ENCODE peak calls at places on chromosome 11, in nine cellular contexts. One of them, this sample, is unnamed.

GRCh38 chr11:111445586-111445985 is 66.5 kb upstream of the POU2AF1 start:
- DNase-seq in upper lobe of right lung: no peak
- DNase-seq in lower lobe of right lung: no peak
- DNase-seq in thoracic aorta: no peak
- DNase-seq in pancreas: no peak
- DNase-seq in HFFc6: peak; percentile 29
- DNase-seq in nephron progenitor cell: no peak
- DNase-seq in GM12864: no peak
- DNase-seq in colonic mucosa: no peak
- DNase-seq in this sample: no peak

GRCh38 chr11:76226626-76227025 is 20.3 kb upstream of the WNT11 start:
- DNase-seq in upper lobe of right lung: no peak
- DNase-seq in lower lobe of right lung: no peak
- DNase-seq in thoracic aorta: no peak
- DNase-seq in pancreas: no peak
- DNase-seq in HFFc6: no peak
- DNase-seq in nephron progenitor cell: no peak
- DNase-seq in GM12864: no peak
- DNase-seq in colonic mucosa: no peak
- DNase-seq in this sample: no peak

GRCh38 chr11:810040-810567 is 337 bp downstream of the RPLP2 start:
- DNase-seq in upper lobe of right lung: no peak
- DNase-seq in lower lobe of right lung: no peak
- DNase-seq in thoracic aorta: no peak
- DNase-seq in pancreas: no peak
- DNase-seq in HFFc6: no peak
- DNase-seq in nephron progenitor cell: no peak
- DNase-seq in GM12864: no peak
- DNase-seq in colonic mucosa: no peak
- DNase-seq in this sample: no peak

GRCh38 chr11:77003954-77004353 is 30.2 kb upstream of the B3GNT6 start:
- DNase-seq in upper lobe of right lung: no peak
- DNase-seq in lower lobe of right lung: no peak
- DNase-seq in thoracic aorta: no peak
- DNase-seq in pancreas: no peak
- DNase-seq in HFFc6: no peak
- DNase-seq in nephron progenitor cell: no peak
- DNase-seq in GM12864: no peak
- DNase-seq in colonic mucosa: no peak
- DNase-seq in this sample: no peak

GRCh38 chr11:46800177-46800576 is 45.9 kb downstream of the CKAP5 start:
- DNase-seq in upper lobe of right lung: no peak
- DNase-seq in lower lobe of right lung: no peak
- DNase-seq in thoracic aorta: no peak
- DNase-seq in pancreas: no peak
- DNase-seq in HFFc6: no peak
- DNase-seq in nephron progenitor cell: no peak
- DNase-seq in GM12864: no peak
- DNase-seq in colonic mucosa: no peak
- DNase-seq in this sample: no peak

GRCh38 chr11:117427356-117427874 is 99.8 kb downstream of the CEP164 start:
- DNase-seq in upper lobe of right lung: no peak
- DNase-seq in lower lobe of right lung: no peak
- DNase-seq in thoracic aorta: no peak
- DNase-seq in pancreas: no peak
- DNase-seq in HFFc6: no peak
- DNase-seq in nephron progenitor cell: no peak
- DNase-seq in GM12864: no peak
- DNase-seq in colonic mucosa: no peak
- DNase-seq in this sample: no peak

GRCh38 chr11:19892387-19892786 is 179.8 kb downstream of the NAV2 start:
- DNase-seq in upper lobe of right lung: no peak
- DNase-seq in lower lobe of right lung: no peak
- DNase-seq in thoracic aorta: no peak
- DNase-seq in pancreas: no peak
- DNase-seq in HFFc6: no peak
- DNase-seq in nephron progenitor cell: no peak
- DNase-seq in GM12864: no peak
- DNase-seq in colonic mucosa: no peak
- DNase-seq in this sample: no peak

GRCh38 chr11:57399221-57399620 is 8.8 kb upstream of the PRG2 start:
- DNase-seq in upper lobe of right lung: no peak
- DNase-seq in lower lobe of right lung: no peak
- DNase-seq in thoracic aorta: no peak
- DNase-seq in pancreas: no peak
- DNase-seq in HFFc6: no peak
- DNase-seq in nephron progenitor cell: no peak
- DNase-seq in GM12864: no peak
- DNase-seq in colonic mucosa: no peak
- DNase-seq in this sample: no peak

GRCh38 chr11:122197055-122197987 is 81.3 kb upstream of the BLID start:
- DNase-seq in upper lobe of right lung: no peak
- DNase-seq in lower lobe of right lung: no peak
- DNase-seq in thoracic aorta: peak; percentile 86
- DNase-seq in pancreas: no peak
- DNase-seq in HFFc6: peak; percentile 99
- DNase-seq in nephron progenitor cell: no peak
- DNase-seq in GM12864: no peak
- DNase-seq in colonic mucosa: no peak
- DNase-seq in this sample: no peak

GRCh38 chr11:71112990-71113389 is 139.4 kb downstream of the SHANK2 start:
- DNase-seq in upper lobe of right lung: no peak
- DNase-seq in lower lobe of right lung: no peak
- DNase-seq in thoracic aorta: no peak
- DNase-seq in pancreas: no peak
- DNase-seq in HFFc6: no peak
- DNase-seq in nephron progenitor cell: no peak
- DNase-seq in GM12864: no peak
- DNase-seq in colonic mucosa: no peak
- DNase-seq in this sample: no peak

GRCh38 chr11:76602431-76602861 is 68.1 kb downstream of the LRRC32 start:
- DNase-seq in upper lobe of right lung: no peak
- DNase-seq in lower lobe of right lung: no peak
- DNase-seq in thoracic aorta: no peak
- DNase-seq in pancreas: no peak
- DNase-seq in HFFc6: no peak
- DNase-seq in nephron progenitor cell: no peak
- DNase-seq in GM12864: no peak
- DNase-seq in colonic mucosa: peak; percentile 87
- DNase-seq in this sample: no peak

GRCh38 chr11:94749367-94749766 is 18.8 kb upstream of the AMOTL1 start:
- DNase-seq in upper lobe of right lung: no peak
- DNase-seq in lower lobe of right lung: no peak
- DNase-seq in thoracic aorta: no peak
- DNase-seq in pancreas: no peak
- DNase-seq in HFFc6: peak; percentile 82
- DNase-seq in nephron progenitor cell: no peak
- DNase-seq in GM12864: no peak
- DNase-seq in colonic mucosa: no peak
- DNase-seq in this sample: no peak

GRCh38 chr11:123475478-123475877 is 45.4 kb downstream of the GRAMD1B start:
- DNase-seq in upper lobe of right lung: no peak
- DNase-seq in lower lobe of right lung: no peak
- DNase-seq in thoracic aorta: no peak
- DNase-seq in pancreas: no peak
- DNase-seq in HFFc6: peak; percentile 54
- DNase-seq in nephron progenitor cell: peak; percentile 16
- DNase-seq in GM12864: no peak
- DNase-seq in colonic mucosa: no peak
- DNase-seq in this sample: no peak
- TF ChIP-seq CTCF in upper lobe of right lung: no peak
- TF ChIP-seq CTCF in lower lobe of right lung: no peak
- TF ChIP-seq CTCF in thoracic aorta: no peak
- TF ChIP-seq CTCF in pancreas: no peak
- TF ChIP-seq CTCF in HFFc6: peak; percentile 73
- TF ChIP-seq CTCF in nephron progenitor cell: peak; percentile 30
- TF ChIP-seq CTCF in GM12864: peak; percentile 22
- TF ChIP-seq CTCF in colonic mucosa: no peak
- TF ChIP-seq CTCF in this sample: no peak

DNA sequence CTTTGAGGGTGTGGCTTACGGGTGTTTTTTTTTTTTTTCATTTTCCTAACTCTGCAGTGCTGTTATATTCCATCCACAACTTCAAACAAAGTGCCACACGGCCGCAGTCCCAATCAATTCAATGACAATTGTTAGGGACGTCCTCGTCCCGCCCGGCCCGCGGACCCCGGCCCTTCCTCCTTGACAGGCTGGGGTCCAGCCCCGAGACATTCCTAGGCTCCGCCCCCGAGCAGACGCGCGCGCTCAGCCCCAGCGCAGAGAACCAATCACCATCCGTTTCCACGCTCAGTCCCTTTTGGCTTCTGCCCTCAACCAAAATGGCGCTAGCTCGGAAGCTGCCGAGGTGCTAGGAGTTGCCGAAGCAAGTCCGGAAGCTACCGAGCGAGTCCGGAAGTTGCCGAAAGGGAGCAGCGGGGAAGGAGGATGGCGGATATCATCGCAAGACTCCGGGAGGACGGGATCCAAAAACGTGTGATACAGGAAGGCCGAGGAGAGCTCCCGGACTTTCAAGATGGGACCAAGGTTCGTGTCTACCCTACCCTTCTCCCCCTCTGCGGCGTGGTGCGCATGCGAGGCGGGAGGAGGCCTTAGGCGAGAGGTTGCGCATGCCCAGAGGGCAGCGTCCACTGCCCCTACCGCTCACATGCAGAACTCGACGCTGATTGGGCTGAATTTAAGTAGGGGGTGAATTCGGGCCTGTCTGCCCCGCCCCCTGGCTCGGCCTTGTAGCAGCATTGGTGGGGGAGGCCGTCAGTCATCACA is at the start of gene AIP:
- DNase-seq in upper lobe of right lung: peak; percentile 97
- DNase-seq in lower lobe of right lung: peak; percentile 97
- DNase-seq in thoracic aorta: peak; percentile 92
- DNase-seq in pancreas: peak; percentile 99
- DNase-seq in HFFc6: peak; percentile 97
- DNase-seq in nephron progenitor cell: peak; percentile 99
- DNase-seq in GM12864: peak; percentile 97
- DNase-seq in colonic mucosa: peak; percentile 99
- DNase-seq in this sample: peak; percentile 94
- TF ChIP-seq CTCF in upper lobe of right lung: peak; percentile 33
- TF ChIP-seq CTCF in lower lobe of right lung: peak; percentile 32
- TF ChIP-seq CTCF in thoracic aorta: no peak
- TF ChIP-seq CTCF in pancreas: no peak
- TF ChIP-seq CTCF in HFFc6: peak; percentile 52
- TF ChIP-seq CTCF in nephron progenitor cell: no peak
- TF ChIP-seq CTCF in GM12864: no peak
- TF ChIP-seq CTCF in colonic mucosa: no peak
- TF ChIP-seq CTCF in this sample: no peak

GRCh38 chr11:26780686-26781085 is 58.8 kb upstream of the SLC5A12 start:
- DNase-seq in upper lobe of right lung: no peak
- DNase-seq in lower lobe of right lung: no peak
- DNase-seq in thoracic aorta: no peak
- DNase-seq in pancreas: no peak
- DNase-seq in HFFc6: peak; percentile 9
- DNase-seq in nephron progenitor cell: no peak
- DNase-seq in GM12864: no peak
- DNase-seq in colonic mucosa: no peak
- DNase-seq in this sample: no peak
- TF ChIP-seq CTCF in upper lobe of right lung: no peak
- TF ChIP-seq CTCF in lower lobe of right lung: no peak
- TF ChIP-seq CTCF in thoracic aorta: no peak
- TF ChIP-seq CTCF in pancreas: no peak
- TF ChIP-seq CTCF in HFFc6: no peak
- TF ChIP-seq CTCF in nephron progenitor cell: no peak
- TF ChIP-seq CTCF in GM12864: no peak
- TF ChIP-seq CTCF in colonic mucosa: no peak
- TF ChIP-seq CTCF in this sample: no peak

GRCh38 chr11:65744699-65745042 is 24.1 kb upstream of the RNASEH2C start:
- DNase-seq in upper lobe of right lung: no peak
- DNase-seq in lower lobe of right lung: no peak
- DNase-seq in thoracic aorta: no peak
- DNase-seq in pancreas: no peak
- DNase-seq in HFFc6: no peak
- DNase-seq in nephron progenitor cell: no peak
- DNase-seq in GM12864: no peak
- DNase-seq in colonic mucosa: no peak
- DNase-seq in this sample: no peak
- TF ChIP-seq CTCF in upper lobe of right lung: no peak
- TF ChIP-seq CTCF in lower lobe of right lung: no peak
- TF ChIP-seq CTCF in thoracic aorta: no peak
- TF ChIP-seq CTCF in pancreas: no peak
- TF ChIP-seq CTCF in HFFc6: no peak
- TF ChIP-seq CTCF in nephron progenitor cell: no peak
- TF ChIP-seq CTCF in GM12864: no peak
- TF ChIP-seq CTCF in colonic mucosa: no peak
- TF ChIP-seq CTCF in this sample: no peak

GRCh38 chr11:95898782-95899181 is 25.1 kb downstream of the MTMR2 start:
- DNase-seq in upper lobe of right lung: no peak
- DNase-seq in lower lobe of right lung: no peak
- DNase-seq in thoracic aorta: no peak
- DNase-seq in pancreas: no peak
- DNase-seq in HFFc6: no peak
- DNase-seq in nephron progenitor cell: no peak
- DNase-seq in GM12864: no peak
- DNase-seq in colonic mucosa: no peak
- DNase-seq in this sample: no peak
- TF ChIP-seq CTCF in upper lobe of right lung: no peak
- TF ChIP-seq CTCF in lower lobe of right lung: no peak
- TF ChIP-seq CTCF in thoracic aorta: no peak
- TF ChIP-seq CTCF in pancreas: no peak
- TF ChIP-seq CTCF in HFFc6: no peak
- TF ChIP-seq CTCF in nephron progenitor cell: no peak
- TF ChIP-seq CTCF in GM12864: no peak
- TF ChIP-seq CTCF in colonic mucosa: no peak
- TF ChIP-seq CTCF in this sample: no peak

DNA sequence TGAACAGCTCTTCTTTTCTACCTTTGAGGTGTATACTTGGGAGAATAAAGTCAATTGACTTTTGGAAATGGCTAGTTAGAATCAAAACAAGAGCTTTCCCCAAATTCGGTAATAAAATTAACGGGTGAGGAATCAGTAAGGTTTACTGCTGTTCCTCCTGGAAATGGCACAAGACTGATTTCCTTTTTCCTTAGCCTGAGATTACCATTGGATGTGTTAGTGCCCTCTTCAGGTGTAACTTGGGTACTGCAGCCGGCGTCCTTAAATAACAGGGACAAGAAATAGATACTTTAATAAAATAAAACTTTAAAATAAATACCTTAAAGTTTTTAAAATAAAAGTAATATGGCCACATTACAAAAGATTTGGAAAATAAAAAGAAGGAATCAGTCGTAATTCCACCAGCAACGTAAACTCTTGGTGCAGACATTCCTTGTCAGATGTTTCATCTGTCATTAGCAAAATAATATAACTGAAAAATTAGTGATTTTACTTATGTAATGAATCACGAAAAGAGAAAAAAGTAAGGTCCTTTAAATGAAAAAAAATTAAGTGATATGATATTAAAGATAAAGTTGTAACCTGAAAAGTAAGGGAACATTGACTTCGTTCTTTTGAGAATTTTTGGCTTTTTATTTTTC is 29.7 kb downstream of the ZFTA start:
- DNase-seq in upper lobe of right lung: no peak
- DNase-seq in lower lobe of right lung: peak; percentile 69
- DNase-seq in thoracic aorta: peak; percentile 68
- DNase-seq in pancreas: peak; percentile 74
- DNase-seq in HFFc6: peak; percentile 75
- DNase-seq in nephron progenitor cell: peak; percentile 76
- DNase-seq in GM12864: peak; percentile 33
- DNase-seq in colonic mucosa: peak; percentile 81
- DNase-seq in this sample: peak; percentile 97
- TF ChIP-seq CTCF in upper lobe of right lung: peak; percentile 99
- TF ChIP-seq CTCF in lower lobe of right lung: peak; percentile 98
- TF ChIP-seq CTCF in thoracic aorta: peak; percentile 95
- TF ChIP-seq CTCF in pancreas: peak; percentile 85
- TF ChIP-seq CTCF in HFFc6: peak; percentile 99
- TF ChIP-seq CTCF in nephron progenitor cell: peak; percentile 98
- TF ChIP-seq CTCF in GM12864: peak; percentile 78
- TF ChIP-seq CTCF in colonic mucosa: peak; percentile 98
- TF ChIP-seq CTCF in this sample: peak; percentile 58